ENCODE peak calls at places on chromosomes 12 and 14, in nine cellular contexts. D, B, P, U, I, A, Q, W and E are unnamed samples.

GRCh38 chr12:105562727-105563072 is 232.2 kb downstream of the C12orf75 start:
- DNase-seq in I (no peak), U (no peak), P (no peak), B (no peak), A (peak; percentile 11), D (peak; percentile 72), W (no peak), Q (no peak), E (no peak)

GRCh38 chr14:90256354-90257131 is at the start of gene PSMC1:
- DNase-seq in U (peak; percentile 97), D (peak; percentile 96), I (peak; percentile 97), B (peak; percentile 91), Q (peak; percentile 94), W (peak; percentile 93), P (peak; percentile 94), A (peak; percentile 86), E (peak; percentile 96)

GRCh38 chr12:41466300-41466699 is 278.2 kb downstream of the PDZRN4 start:
- DNase-seq in U (no peak), B (no peak), P (no peak), A (no peak), I (no peak), W (no peak), D (no peak), Q (no peak), E (no peak)

GRCh38 chr12:81797100-81797499 is 38.0 kb upstream of the PPFIA2 start:
- DNase-seq in I (peak; percentile 25), U (no peak), W (no peak), B (no peak), A (no peak), Q (peak; percentile 25), D (peak; percentile 29), P (no peak), E (peak; percentile 9)

GRCh38 chr12:123761841-123762714 is at the start of gene DNAH10:
- DNase-seq in Q (no peak), P (peak; percentile 62), B (peak; percentile 87), W (peak; percentile 13), U (no peak), A (no peak), D (no peak), I (no peak), E (no peak)

GRCh38 chr12:108468149-108468968 is 46.7 kb upstream of the FICD start:
- DNase-seq in P (no peak), W (no peak), D (no peak), A (no peak), B (no peak), I (peak; percentile 55), Q (peak; percentile 33), U (peak; percentile 20), E (peak; percentile 58)

GRCh38 chr12:106275458-106275857 is 27.1 kb upstream of the TCP11L2 start:
- DNase-seq in W (peak; percentile 29), Q (no peak), B (no peak), I (no peak), D (no peak), U (no peak), P (no peak), A (no peak), E (no peak)

GRCh38 chr14:61063461-61063860 is 82.4 kb downstream of the SLC38A6 start:
- DNase-seq in D (no peak), Q (no peak), B (no peak), U (no peak), W (no peak), I (no peak), P (no peak), A (no peak), E (no peak)

GRCh38 chr12:13175499-13175898 is 21.0 kb upstream of the EMP1 start:
- DNase-seq in I (no peak), W (no peak), Q (no peak), A (no peak), B (no peak), D (no peak), P (no peak), U (no peak), E (peak; percentile 71)

GRCh38 chr12:78240827-78241226 is 410.1 kb downstream of the NAV3 start:
- DNase-seq in A (no peak), W (no peak), I (no peak), D (no peak), U (no peak), B (no peak), Q (no peak), P (no peak), E (no peak)

GRCh38 chr12:96434107-96434506 is 33.9 kb upstream of the CDK17 start:
- DNase-seq in A (peak; percentile 97), D (no peak), Q (peak; percentile 97), W (peak; percentile 8), U (peak; percentile 100), P (no peak), I (peak; percentile 63), B (no peak), E (peak; percentile 76)

GRCh38 chr12:39672976-39673375 is 53.4 kb upstream of the ABCD2 start:
- DNase-seq in Q (no peak), U (no peak), B (no peak), P (no peak), I (no peak), A (no peak), D (no peak), W (no peak), E (no peak)

GRCh38 chr14:32396874-32397273 is 67.8 kb downstream of the AKAP6 start:
- DNase-seq in I (no peak), Q (no peak), P (no peak), D (no peak), U (no peak), W (no peak), B (no peak), A (no peak), E (no peak)

GRCh38 chr12:8951744-8952143 is 2.3 kb upstream of the M6PR start:
- DNase-seq in W (no peak), A (no peak), B (no peak), I (no peak), P (no peak), D (no peak), Q (no peak), U (no peak), E (no peak)

GRCh38 chr14:37526992-37527391 is 68.1 kb downstream of the FOXA1 start:
- DNase-seq in B (no peak), W (no peak), Q (no peak), P (no peak), A (no peak), D (no peak), U (no peak), I (no peak), E (no peak)

DNA sequence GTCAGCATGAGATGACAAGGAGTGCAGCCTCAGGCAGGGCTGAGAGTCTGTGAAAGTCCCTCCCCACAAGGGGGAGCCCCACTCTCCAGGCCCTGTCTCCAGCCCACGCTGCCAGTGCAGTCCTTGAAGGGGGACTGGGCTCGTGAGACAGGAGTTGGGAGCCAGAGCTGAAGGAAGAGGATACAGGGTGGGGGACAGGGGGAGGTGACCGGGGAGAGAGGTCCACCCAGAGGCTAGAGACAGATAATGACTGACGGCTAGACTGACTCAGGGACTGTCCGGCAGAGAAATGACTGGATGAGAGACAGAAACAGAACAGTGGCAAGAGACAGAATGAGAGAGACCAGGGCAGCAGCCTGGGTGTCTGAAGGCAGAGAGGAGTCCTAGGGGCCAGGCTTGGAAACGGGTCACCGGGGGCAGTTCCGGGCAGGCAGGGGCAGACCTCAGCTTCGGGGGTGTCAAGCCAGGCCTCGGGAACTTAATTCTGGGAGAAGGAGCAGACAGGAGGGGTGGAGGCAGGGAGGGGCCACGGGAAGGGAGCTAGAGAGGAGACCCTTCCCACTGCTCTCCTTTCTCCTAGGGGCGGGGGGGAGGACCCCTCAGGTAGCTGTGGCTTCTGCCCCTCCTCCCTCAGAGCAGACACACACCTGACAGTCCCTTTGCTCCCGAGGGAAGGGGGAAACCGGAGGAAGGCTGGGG is 914 bp downstream of the CDH24 start:
- DNase-seq in A (no peak), U (peak; percentile 65), I (peak; percentile 65), W (peak; percentile 81), D (peak; percentile 84), P (peak; percentile 74), Q (peak; percentile 59), B (peak; percentile 85), E (peak; percentile 51)
- TF ChIP-seq CTCF in A (peak; percentile 92), U (peak; percentile 76), I (peak; percentile 74), W (peak; percentile 42), D (peak; percentile 80), P (peak; percentile 64), Q (peak; percentile 85), B (peak; percentile 62), E (peak; percentile 78)

GRCh38 chr12:94208433-94208921 is 60.1 kb downstream of the PLXNC1 start:
- DNase-seq in W (no peak), U (no peak), P (no peak), D (no peak), I (no peak), B (no peak), A (no peak), Q (no peak), E (no peak)
- H3K4me3 ChIP-seq in W (no peak overlapping the region), U (no peak overlapping the region), P (peak overlapping the region; percentile 24), D (no peak overlapping the region), I (no peak overlapping the region), B (no peak overlapping the region), A (no peak overlapping the region), Q (no peak overlapping the region), E (no peak overlapping the region)

DNA sequence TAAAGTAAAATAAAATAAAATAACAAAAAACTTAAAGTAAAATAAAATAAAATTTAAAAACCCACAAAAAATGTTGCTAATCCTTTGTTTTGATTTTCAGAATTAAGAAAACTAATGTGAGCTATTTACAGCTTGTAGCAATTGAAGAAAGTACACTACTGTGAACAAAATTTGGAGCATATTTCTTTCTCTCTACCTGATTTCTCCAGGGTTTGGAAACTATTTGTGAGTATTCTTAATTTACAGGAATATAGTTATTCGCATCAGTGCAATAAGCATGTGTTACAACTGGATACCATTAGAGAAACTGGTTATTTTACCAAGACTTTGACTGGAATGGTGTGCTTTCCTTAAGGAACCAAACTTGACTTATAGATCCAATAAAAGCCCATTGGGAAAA is 86.1 kb upstream of the CNOT2 start:
- DNase-seq in I (no peak), Q (peak; percentile 4), B (no peak), U (no peak), A (no peak), D (no peak), W (no peak), P (no peak), E (no peak)
- TF ChIP-seq CTCF in I (no peak), Q (no peak), B (no peak), U (no peak), A (no peak), D (no peak), W (no peak), P (no peak), E (no peak)

GRCh38 chr12:14953752-14954151 is 7.6 kb downstream of the ARHGDIB start:
- DNase-seq in I (no peak), B (no peak), A (no peak), W (no peak), U (no peak), P (no peak), Q (no peak), D (no peak), E (no peak)

GRCh38 chr12:14958361-14959125 is 2.9 kb downstream of the ARHGDIB start:
- DNase-seq in D (no peak), U (no peak), I (no peak), A (no peak), P (no peak), W (no peak), Q (no peak), B (no peak), E (no peak)

GRCh38 chr12:14954269-14954668 is 7.1 kb downstream of the ARHGDIB start:
- DNase-seq in D (no peak), B (no peak), P (no peak), W (no peak), U (no peak), Q (no peak), A (no peak), I (no peak), E (no peak)

GRCh38 chr12:14957769-14958168 is 3.6 kb downstream of the ARHGDIB start:
- DNase-seq in U (no peak), I (no peak), P (no peak), D (no peak), W (no peak), B (no peak), Q (no peak), A (no peak), E (no peak)

GRCh38 chr12:14955876-14956811 is 5.3 kb downstream of the ARHGDIB start:
- DNase-seq in I (no peak), B (no peak), Q (no peak), D (no peak), W (no peak), U (no peak), A (no peak), P (no peak), E (no peak)
- H3K4me3 ChIP-seq in I (no peak overlapping the region), B (no peak overlapping the region), Q (no peak overlapping the region), D (no peak overlapping the region), W (no peak overlapping the region), U (no peak overlapping the region), A (no peak overlapping the region), P (peak overlapping the region; percentile 59), E (no peak overlapping the region)